ENCODE peak calls at places on chromosome 11, in ten cellular contexts. Q, F, A, W, N, X, I, G, E and T are unnamed samples.

GRCh38 chr11:104127828-104128227 is 36.1 kb downstream of the PDGFD start:
- DNase-seq in G (no peak), N (no peak), Q (no peak), I (no peak), A (no peak), X (peak; percentile 63), E (no peak), F (no peak), W (peak; percentile 55), T (no peak)

GRCh38 chr11:46273511-46274205 is 3.8 kb upstream of the CREB3L1 start:
- DNase-seq in A (no peak), E (no peak), X (peak; percentile 39), W (no peak), I (no peak), F (no peak), Q (no peak), G (no peak), N (no peak), T (no peak)

GRCh38 chr11:124759268-124760204 is 2.6 kb downstream of the ESAM start:
- DNase-seq in I (no peak), A (no peak), E (peak; percentile 52), W (no peak), Q (no peak), G (peak; percentile 27), X (no peak), N (no peak), F (peak; percentile 78), T (no peak)

GRCh38 chr11:71971676-71972075 is 27.0 kb upstream of the IL18BP start:
- DNase-seq in G (no peak), I (no peak), E (no peak), F (no peak), A (no peak), W (no peak), X (no peak), N (no peak), Q (no peak), T (no peak)

GRCh38 chr11:71251761-71252433 is 480 bp downstream of the SHANK2 start:
- DNase-seq in A (no peak), E (no peak), W (no peak), I (no peak), X (peak; percentile 26), F (no peak), Q (peak; percentile 63), G (peak; percentile 92), N (no peak), T (no peak)

GRCh38 chr11:102810943-102811528 is 13.1 kb upstream of the MMP1 start:
- DNase-seq in G (peak; percentile 10), N (no peak), F (no peak), W (peak; percentile 18), E (no peak), I (no peak), A (no peak), X (peak; percentile 55), Q (no peak), T (no peak)

GRCh38 chr11:15106201-15106965 is 8.3 kb upstream of the INSC start:
- DNase-seq in N (no peak), W (peak; percentile 56), X (peak; percentile 87), F (no peak), G (no peak), I (no peak), Q (no peak), E (no peak), A (no peak), T (no peak)

GRCh38 chr11:12727556-12728070 is 53.4 kb downstream of the TEAD1 start:
- DNase-seq in A (no peak), E (no peak), Q (no peak), G (no peak), I (no peak), F (no peak), X (peak; percentile 38), N (no peak), W (peak; percentile 77), T (no peak)

GRCh38 chr11:46119352-46120216 is 1.7 kb downstream of the PHF21A start:
- DNase-seq in G (peak; percentile 70), N (peak; percentile 36), W (peak; percentile 62), I (peak; percentile 56), Q (peak; percentile 61), X (peak; percentile 75), A (peak; percentile 46), E (peak; percentile 48), F (peak; percentile 67), T (no peak)

GRCh38 chr11:126697937-126698336 is 302.6 kb downstream of the KIRREL3 start:
- DNase-seq in G (no peak), I (no peak), A (no peak), X (no peak), F (no peak), W (no peak), Q (no peak), N (no peak), E (no peak), T (no peak)

GRCh38 chr11:10478574-10479550 is 23.8 kb downstream of the AMPD3 start:
- DNase-seq in A (no peak), W (no peak), F (no peak), E (no peak), X (peak; percentile 19), I (no peak), G (no peak), Q (no peak), N (no peak), T (no peak)

GRCh38 chr11:64120951-64121569 is 44.9 kb downstream of the MACROD1 start:
- DNase-seq in N (no peak), W (no peak), I (no peak), A (no peak), G (no peak), Q (no peak), X (peak; percentile 31), E (no peak), F (peak; percentile 55), T (no peak)

GRCh38 chr11:119942583-119943338 is 195.2 kb downstream of the TRIM29 start:
- DNase-seq in W (no peak), N (no peak), Q (no peak), E (no peak), F (no peak), X (peak; percentile 53), G (no peak), I (no peak), A (no peak), T (no peak)

GRCh38 chr11:111299111-111300026 is 1.0 kb downstream of the POU2AF3 start:
- DNase-seq in W (peak; percentile 11), A (no peak), N (peak; percentile 75), F (peak; percentile 68), X (peak; percentile 71), E (peak; percentile 73), I (no peak), Q (peak; percentile 52), G (peak; percentile 92), T (no peak)

GRCh38 chr11:104830508-104830907 is 67.8 kb downstream of the CASP12 start:
- DNase-seq in X (no peak), W (no peak), I (no peak), Q (no peak), E (no peak), N (no peak), A (no peak), F (no peak), G (no peak), T (no peak)

GRCh38 chr11:23577296-23577695 is 717.0 kb upstream of the CCDC179 start:
- DNase-seq in F (no peak), X (no peak), G (no peak), I (no peak), E (no peak), W (no peak), A (no peak), N (no peak), Q (no peak), T (no peak)

GRCh38 chr11:11416502-11416901 is 63.5 kb upstream of the CSNK2A3 start:
- DNase-seq in I (no peak), Q (no peak), E (no peak), N (no peak), G (no peak), F (no peak), W (peak; percentile 51), A (no peak), X (peak; percentile 31), T (no peak)

GRCh38 chr11:26783997-26784396 is 62.1 kb upstream of the SLC5A12 start:
- DNase-seq in G (no peak), E (no peak), W (no peak), A (no peak), N (no peak), I (no peak), X (no peak), F (no peak), Q (no peak), T (no peak)

GRCh38 chr11:123188508-123189165 is 6.4 kb downstream of the CLMP start:
- DNase-seq in I (no peak), W (peak; percentile 66), G (no peak), F (no peak), X (peak; percentile 88), E (no peak), N (no peak), A (no peak), Q (no peak), T (no peak)
- H3K27ac ChIP-seq in I (no peak overlapping the region), W (peak overlapping the region; percentile 55), G (peak overlapping the region; percentile 67), F (no peak overlapping the region), X (peak overlapping the region; percentile 93), E (no peak overlapping the region), N (no peak overlapping the region), A (no peak overlapping the region), Q (peak overlapping the region; percentile 53), T (peak overlapping the region; percentile 24)

DNA sequence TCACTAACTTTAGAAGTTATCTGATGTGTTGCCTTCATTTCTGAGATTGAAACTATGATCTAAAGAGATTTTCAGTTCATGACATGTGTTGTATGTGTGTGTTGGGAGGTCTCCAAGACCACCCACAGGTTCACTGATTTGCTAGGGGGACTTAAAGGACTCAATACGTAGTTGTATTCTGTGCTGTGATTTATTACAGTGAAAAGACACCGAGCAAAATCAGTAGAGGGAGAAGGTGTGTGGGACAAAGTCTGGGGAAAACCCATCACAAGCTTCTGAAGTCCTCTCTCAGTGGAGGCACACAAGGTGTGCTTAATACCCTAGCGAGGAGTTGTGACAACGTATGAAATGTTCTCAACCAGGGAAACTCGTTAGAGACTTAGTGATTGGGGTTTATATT is 35.6 kb downstream of the RNF169 start:
- DNase-seq in X (no peak), I (no peak), F (no peak), W (no peak), G (no peak), E (no peak), Q (no peak), N (no peak), A (no peak), T (no peak)
- H3K27ac ChIP-seq in X (peak overlapping the region; percentile 48), I (no peak overlapping the region), F (no peak overlapping the region), W (no peak overlapping the region), G (no peak overlapping the region), E (no peak overlapping the region), Q (no peak overlapping the region), N (no peak overlapping the region), A (no peak overlapping the region), T (no peak overlapping the region)

GRCh38 chr11:3865388-3866193 is 10.1 kb downstream of the STIM1 start:
- DNase-seq in A (no peak), W (peak; percentile 43), F (no peak), G (no peak), X (peak; percentile 84), E (no peak), I (no peak), Q (no peak), N (no peak), T (no peak)
- H3K27ac ChIP-seq in A (no peak overlapping the region), W (peak overlapping the region; percentile 20), F (no peak overlapping the region), G (peak overlapping the region; percentile 31), X (peak overlapping the region; percentile 29), E (peak overlapping the region; percentile 79), I (peak overlapping the region; percentile 66), Q (no peak overlapping the region), N (peak overlapping the region; percentile 84), T (peak overlapping the region; percentile 11)

DNA sequence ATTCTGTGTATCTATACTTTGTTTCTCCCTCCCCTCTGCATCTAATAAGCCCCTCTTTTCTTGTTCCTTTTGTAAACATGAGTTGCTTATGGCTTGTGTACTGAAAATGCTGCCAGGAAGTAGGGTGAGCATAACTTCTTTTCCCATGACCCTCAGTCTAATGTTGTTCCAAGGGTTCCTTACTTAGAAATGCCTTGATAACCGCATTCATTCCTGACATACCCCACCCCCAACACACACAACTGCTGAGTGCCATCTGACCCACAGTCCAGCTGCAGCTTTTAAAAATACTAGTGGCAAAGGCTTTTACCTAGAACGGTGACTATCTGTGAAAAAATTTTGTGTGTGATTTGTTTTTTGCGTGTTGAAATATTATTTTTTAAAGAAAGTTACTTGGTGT is 52.5 kb downstream of the ARHGAP42 start:
- DNase-seq in W (peak; percentile 96), I (no peak), Q (no peak), E (no peak), A (no peak), N (peak; percentile 35), G (no peak), F (peak; percentile 32), X (no peak), T (no peak)
- H3K27ac ChIP-seq in W (peak overlapping the region; percentile 75), I (no peak overlapping the region), Q (no peak overlapping the region), E (peak overlapping the region; percentile 38), A (no peak overlapping the region), N (no peak overlapping the region), G (no peak overlapping the region), F (no peak overlapping the region), X (no peak overlapping the region), T (peak overlapping the region; percentile 38)